ENCODE peak calls at places on chromosomes 1 and 21, in ten cellular contexts. I, C, P, R, D, G, Z, J, N and T are unnamed samples.

GRCh38 chr21:14926186-14926585 is 138.6 kb downstream of the NRIP1 start:
- DNase-seq in I (no peak), C (no peak), P (no peak), R (no peak), D (no peak), G (peak; percentile 30), Z (no peak), J (no peak), N (no peak), T (no peak)

GRCh38 chr1:27940297-27940696 is 5.5 kb downstream of the SMPDL3B start:
- DNase-seq in I (peak; percentile 68), C (peak; percentile 15), P (peak; percentile 44), R (no peak), D (peak; percentile 13), G (peak; percentile 67), Z (peak; percentile 81), J (no peak), N (peak; percentile 40), T (peak; percentile 74)

GRCh38 chr1:159469921-159470595 is 30.5 kb downstream of the OR10J1 start:
- DNase-seq in I (no peak), C (no peak), P (no peak), R (no peak), D (no peak), G (no peak), Z (no peak), J (peak; percentile 50), N (no peak), T (no peak)

GRCh38 chr1:102566182-102566581 is 542.1 kb downstream of the COL11A1 start:
- DNase-seq in I (no peak), C (no peak), P (no peak), R (no peak), D (no peak), G (no peak), Z (no peak), J (no peak), N (no peak), T (no peak)

GRCh38 chr1:241142493-241142892 is 214.5 kb downstream of the RGS7 start:
- DNase-seq in I (no peak), C (no peak), P (no peak), R (no peak), D (no peak), G (no peak), Z (no peak), J (no peak), N (no peak), T (no peak)

GRCh38 chr1:226131639-226132038 is 54.9 kb downstream of the ACBD3 start:
- DNase-seq in I (no peak), C (no peak), P (no peak), R (no peak), D (no peak), G (no peak), Z (no peak), J (no peak), N (no peak), T (peak; percentile 49)

GRCh38 chr1:107530543-107530942 is 389.7 kb downstream of the NTNG1 start:
- DNase-seq in I (no peak), C (no peak), P (no peak), R (no peak), D (no peak), G (peak; percentile 72), Z (no peak), J (peak; percentile 25), N (no peak), T (no peak)

GRCh38 chr1:244271909-244272308 is 179.8 kb downstream of the ADSS2 start:
- DNase-seq in I (no peak), C (no peak), P (no peak), R (no peak), D (no peak), G (no peak), Z (no peak), J (no peak), N (no peak), T (no peak)

GRCh38 chr21:25952306-25952705 is 217.5 kb downstream of the GABPA start:
- DNase-seq in I (no peak), C (no peak), P (no peak), R (no peak), D (no peak), G (no peak), Z (no peak), J (no peak), N (no peak), T (no peak)

GRCh38 chr1:20505488-20505887 is 2.5 kb downstream of the MUL1 start:
- DNase-seq in I (no peak), C (no peak), P (no peak), R (no peak), D (no peak), G (no peak), Z (no peak), J (no peak), N (no peak), T (no peak)

GRCh38 chr1:31700468-31701136 is 3.2 kb downstream of the COL16A1 start:
- DNase-seq in I (no peak), C (no peak), P (no peak), R (no peak), D (no peak), G (no peak), Z (no peak), J (no peak), N (no peak), T (no peak)

GRCh38 chr1:221670081-221670480 is 71.8 kb downstream of the DUSP10 start:
- DNase-seq in I (no peak), C (no peak), P (no peak), R (no peak), D (no peak), G (peak; percentile 25), Z (no peak), J (peak; percentile 77), N (no peak), T (no peak)

GRCh38 chr1:112172294-112172882 is 182.9 kb upstream of the KCND3 start:
- DNase-seq in I (no peak), C (peak; percentile 2), P (peak; percentile 22), R (peak; percentile 13), D (peak; percentile 30), G (peak; percentile 52), Z (peak; percentile 0), J (peak; percentile 31), N (peak; percentile 57), T (peak; percentile 58)

GRCh38 chr1:1996207-1996651 is 7.4 kb downstream of the CFAP74 start:
- DNase-seq in I (no peak), C (no peak), P (no peak), R (no peak), D (no peak), G (no peak), Z (no peak), J (no peak), N (no peak), T (no peak)

GRCh38 chr1:178238722-178239510 is 145.0 kb downstream of the RASAL2 start:
- DNase-seq in I (no peak), C (no peak), P (no peak), R (peak; percentile 83), D (peak; percentile 41), G (peak; percentile 64), Z (no peak), J (peak; percentile 99), N (no peak), T (no peak)

GRCh38 chr1:57550092-57550491 is 126.2 kb upstream of the DAB1 start:
- DNase-seq in I (no peak), C (no peak), P (no peak), R (no peak), D (no peak), G (no peak), Z (no peak), J (peak; percentile 32), N (no peak), T (no peak)

GRCh38 chr1:7827134-7827955 is 25.5 kb downstream of the UTS2 start:
- DNase-seq in I (no peak), C (no peak), P (no peak), R (no peak), D (no peak), G (no peak), Z (peak; percentile 7), J (no peak), N (peak; percentile 18), T (peak; percentile 69)

GRCh38 chr1:183069562-183070216 is 46.5 kb downstream of the LAMC1 start:
- DNase-seq in I (no peak), C (no peak), P (no peak), R (no peak), D (peak; percentile 69), G (no peak), Z (no peak), J (no peak), N (no peak), T (no peak)

GRCh38 chr1:101938681-101939080 is 58.0 kb downstream of the OLFM3 start:
- DNase-seq in I (no peak), C (no peak), P (no peak), R (no peak), D (no peak), G (no peak), Z (no peak), J (no peak), N (no peak), T (no peak)

GRCh38 chr1:24186031-24186710 is 918 bp downstream of the IFNLR1 start:
- DNase-seq in I (no peak), C (no peak), P (no peak), R (no peak), D (no peak), G (no peak), Z (no peak), J (no peak), N (no peak), T (no peak)

GRCh38 chr1:14946567-14947285 is 206.8 kb upstream of the TMEM51 start:
- DNase-seq in I (no peak), C (no peak), P (peak; percentile 20), R (peak; percentile 47), D (peak; percentile 13), G (peak; percentile 67), Z (no peak), J (peak; percentile 68), N (no peak), T (no peak)

GRCh38 chr1:111191496-111191895 is 8.9 kb downstream of the DENND2D start:
- DNase-seq in I (no peak), C (no peak), P (no peak), R (peak; percentile 55), D (no peak), G (peak; percentile 91), Z (no peak), J (no peak), N (no peak), T (no peak)

GRCh38 chr1:90926971-90927370 is 94.9 kb downstream of the ZNF644 start:
- DNase-seq in I (no peak), C (no peak), P (no peak), R (no peak), D (no peak), G (no peak), Z (no peak), J (no peak), N (no peak), T (no peak)

GRCh38 chr1:183167676-183168075 is 18.4 kb upstream of the LAMC2 start:
- DNase-seq in I (no peak), C (no peak), P (no peak), R (no peak), D (no peak), G (no peak), Z (no peak), J (no peak), N (no peak), T (no peak)

GRCh38 chr1:119477710-119478109 is 29.3 kb upstream of the HSD3B1 start:
- DNase-seq in I (no peak), C (no peak), P (no peak), R (no peak), D (no peak), G (no peak), Z (no peak), J (no peak), N (no peak), T (no peak)

GRCh38 chr1:13828454-13829151 is 128.6 kb downstream of the PRDM2 start:
- DNase-seq in I (no peak), C (no peak), P (no peak), R (no peak), D (peak; percentile 24), G (peak; percentile 39), Z (peak; percentile 21), J (peak; percentile 15), N (peak; percentile 35), T (peak; percentile 82)

GRCh38 chr1:93851327-93851712 is 27.7 kb downstream of the DNTTIP2 start:
- DNase-seq in I (no peak), C (no peak), P (no peak), R (no peak), D (no peak), G (no peak), Z (no peak), J (no peak), N (peak; percentile 19), T (peak; percentile 64)

GRCh38 chr21:39137248-39138186 is 45.7 kb downstream of the PSMG1 start:
- DNase-seq in I (no peak), C (no peak), P (no peak), R (no peak), D (no peak), G (no peak), Z (no peak), J (no peak), N (peak; percentile 38), T (peak; percentile 71)